ENCODE peak calls at places on chromosomes 13 and 19, in six cellular contexts. E is neuronal stem cell, B is K562, Z is neural progenitor cell, W is OCI-LY7, M is MM.1S. P is an unnamed sample.

GRCh38 chr13:110984392-110984791 is 69.5 kb upstream of the ANKRD10 start:
- DNase-seq in E (no peak), M (no peak), B (no peak), W (no peak), Z (no peak), P (no peak)

GRCh38 chr13:48873598-48873997 is 102.1 kb upstream of the FNDC3A start:
- DNase-seq in M (no peak), B (no peak), W (no peak), Z (peak; percentile 18), E (no peak), P (peak; percentile 14)

GRCh38 chr13:23107665-23108064 is 73.1 kb upstream of the SGCG start:
- DNase-seq in Z (no peak), B (no peak), M (no peak), W (no peak), E (no peak), P (no peak)

GRCh38 chr13:53201454-53202225 is 173.0 kb downstream of the OLFM4 start:
- DNase-seq in E (peak; percentile 32), W (no peak), Z (peak; percentile 77), M (no peak), B (no peak), P (no peak)

GRCh38 chr19:16258440-16258903 is 60.8 kb downstream of the AP1M1 start:
- DNase-seq in W (no peak), E (no peak), B (peak; percentile 100), M (no peak), Z (no peak), P (no peak)

GRCh38 chr13:33233547-33233946 is 52.0 kb downstream of the STARD13 start:
- DNase-seq in E (no peak), W (no peak), M (no peak), B (no peak), Z (no peak), P (no peak)

GRCh38 chr13:98775844-98776598 is 23.5 kb upstream of the SLC15A1 start:
- DNase-seq in E (no peak), B (peak; percentile 15), W (no peak), M (no peak), Z (no peak), P (peak; percentile 73)

GRCh38 chr19:45876411-45877197 is 9.3 kb downstream of the IRF2BP1 start:
- DNase-seq in Z (peak; percentile 61), W (no peak), E (no peak), M (no peak), B (peak; percentile 78), P (peak; percentile 17)

GRCh38 chr13:95360052-95360451 is 58.8 kb upstream of the ABCC4 start:
- DNase-seq in B (no peak), E (no peak), Z (no peak), M (no peak), W (no peak), P (no peak)

GRCh38 chr13:99969934-99970760 is 1.4 kb downstream of the ZIC5 start:
- DNase-seq in E (no peak), B (peak; percentile 82), M (peak; percentile 15), W (no peak), Z (peak; percentile 92), P (no peak)

GRCh38 chr13:50529154-50529882 is 314.2 kb downstream of the DLEU7 start:
- DNase-seq in W (no peak), B (no peak), M (no peak), Z (no peak), E (no peak), P (peak; percentile 95)

GRCh38 chr19:47540748-47541147 is 25.9 kb upstream of the NAPA start:
- DNase-seq in M (no peak), Z (peak; percentile 59), B (no peak), E (no peak), W (peak; percentile 67), P (peak; percentile 12)
- H3K4me2 ChIP-seq in M (no peak overlapping the region), Z (no peak overlapping the region), B (no peak overlapping the region), E (no peak overlapping the region), W (no peak overlapping the region), P (no peak overlapping the region)

GRCh38 chr13:106562301-106562700 is 5.6 kb downstream of the ARGLU1 start:
- DNase-seq in M (no peak), W (no peak), E (no peak), B (no peak), Z (no peak), P (no peak)
- H3K4me2 ChIP-seq in M (no peak overlapping the region), W (peak overlapping the region; percentile 39), E (no peak overlapping the region), B (no peak overlapping the region), Z (peak overlapping the region; percentile 61), P (peak overlapping the region; percentile 53)

GRCh38 chr19:1001538-1002166 is 1.4 kb downstream of the GRIN3B start:
- DNase-seq in M (peak; percentile 53), Z (peak; percentile 79), B (peak; percentile 78), W (peak; percentile 64), E (peak; percentile 65), P (no peak)
- H3K4me2 ChIP-seq in M (no peak overlapping the region), Z (peak overlapping the region; percentile 94), B (peak overlapping the region; percentile 1), W (no peak overlapping the region), E (peak overlapping the region; percentile 18), P (no peak overlapping the region)

GRCh38 chr13:39020853-39021462 is 16.9 kb downstream of the PROSER1 start:
- DNase-seq in B (no peak), Z (no peak), M (no peak), W (no peak), E (no peak), P (no peak)

GRCh38 chr13:39025433-39025839 is 12.5 kb downstream of the PROSER1 start:
- DNase-seq in B (no peak), E (no peak), Z (no peak), W (no peak), M (no peak), P (no peak)

GRCh38 chr13:39023316-39023715 is 14.6 kb downstream of the PROSER1 start:
- DNase-seq in E (no peak), W (no peak), B (no peak), Z (no peak), M (no peak), P (no peak)

DNA sequence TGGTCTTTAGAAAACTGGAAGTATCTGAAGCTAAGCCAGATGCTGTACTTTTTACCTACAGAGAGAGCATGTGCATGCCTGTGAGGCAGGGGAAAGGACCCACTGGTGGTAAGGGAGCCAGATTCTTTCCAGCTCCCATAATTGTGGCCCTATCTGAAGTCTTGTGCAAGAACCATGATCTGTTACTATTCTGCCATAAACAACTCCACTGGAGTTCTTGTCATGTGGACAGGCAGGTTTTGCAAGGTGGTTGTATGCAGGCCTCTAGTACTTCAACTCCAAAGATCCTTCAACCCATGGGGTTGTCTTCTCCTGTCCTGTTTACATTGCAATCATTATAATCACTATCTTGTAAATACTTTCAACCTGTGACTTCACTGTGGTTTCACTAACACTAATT is 14.1 kb downstream of the PROSER1 start:
- DNase-seq in W (no peak), E (no peak), B (no peak), Z (no peak), M (no peak), P (no peak)
- H3K4me2 ChIP-seq in W (no peak overlapping the region), E (no peak overlapping the region), B (no peak overlapping the region), Z (no peak overlapping the region), M (no peak overlapping the region), P (no peak overlapping the region)

P was measured in astrocyte.